ENCODE peak calls at places on chromosomes 3 and 15, in eight cellular contexts. C is substantia nigra; L is memory B cell; U is ureter; Z is GM04504; X is activated naive CD8-positive, alpha-beta T cell treated with anti-CD3 and anti-CD28 coated beads, Interleukin-2, amount 50 U/mL, for 24 hours; A is glomerular endothelial cell; S is stimulated activated CD4-positive, alpha-beta T cell treated with anti-CD3 and anti-CD28 coated beads, Interleukin-2, amount 100 ng/mL, for 48 hours. E is an unnamed sample.

GRCh38 chr3:124032351-124032880 is 40.5 kb upstream of the ROPN1 start:
- DNase-seq in X (no peak), C (peak), Z (no peak), A (no peak), S (no peak), L (no peak), U (peak), E (no peak)

GRCh38 chr3:17055374-17056276 is 170.9 kb downstream of the PLCL2 start:
- DNase-seq in Z (peak), C (no peak), A (no peak), L (no peak), S (no peak), U (no peak), X (no peak), E (no peak)

GRCh38 chr3:52173101-52173500 is 18.9 kb upstream of the POC1A start:
- DNase-seq in C (no peak), U (no peak), X (no peak), A (no peak), L (no peak), S (no peak), Z (no peak), E (no peak)

GRCh38 chr3:87225659-87226058 is 1.4 kb upstream of the CHMP2B start:
- DNase-seq in A (no peak), L (no peak), C (no peak), X (no peak), S (no peak), U (no peak), Z (no peak), E (no peak)

GRCh38 chr3:33355611-33356010 is 78.4 kb downstream of the FBXL2 start:
- DNase-seq in A (no peak), C (no peak), U (no peak), S (no peak), Z (no peak), L (no peak), X (no peak), E (peak)

GRCh38 chr3:159763466-159764210 is 225.0 kb upstream of the IL12A start:
- DNase-seq in U (peak), C (peak), L (peak), Z (peak), X (peak), S (no peak), A (no peak), E (peak)

GRCh38 chr15:90483012-90483307 is 46.8 kb upstream of the CRTC3 start:
- DNase-seq in S (no peak), U (no peak), C (no peak), Z (no peak), L (no peak), A (no peak), X (no peak), E (no peak)

GRCh38 chr15:65312400-65312916 is 8.0 kb downstream of the RNU5B-1 start:
- DNase-seq in X (no peak), A (no peak), C (peak), S (no peak), U (no peak), L (no peak), Z (no peak), E (no peak)

GRCh38 chr3:135023985-135024658 is 229.1 kb downstream of the EPHB1 start:
- DNase-seq in C (no peak), Z (no peak), S (no peak), U (no peak), L (no peak), A (no peak), X (no peak), E (no peak)

GRCh38 chr3:101384426-101384825 is 64.1 kb upstream of the IMPG2 start:
- DNase-seq in C (no peak), U (no peak), L (no peak), Z (no peak), X (no peak), A (no peak), S (no peak), E (no peak)

GRCh38 chr15:39275066-39275465 is 305.8 kb upstream of the THBS1 start:
- DNase-seq in C (no peak), S (no peak), U (no peak), A (no peak), L (no peak), X (no peak), Z (no peak), E (no peak)

GRCh38 chr3:70870576-70870975 is 558.1 kb upstream of the MDFIC2 start:
- DNase-seq in S (no peak), Z (no peak), U (no peak), X (no peak), A (no peak), C (no peak), L (no peak), E (no peak)

GRCh38 chr3:105473521-105474223 is 107.0 kb downstream of the ALCAM start:
- DNase-seq in S (no peak), Z (peak), C (no peak), L (no peak), A (no peak), X (no peak), U (no peak), E (no peak)

GRCh38 chr15:67242665-67243064 is 11.8 kb downstream of the AAGAB start:
- DNase-seq in U (no peak), X (no peak), S (no peak), C (no peak), L (no peak), A (no peak), Z (peak), E (no peak)

GRCh38 chr15:87752250-87752951 is 504.1 kb downstream of the NTRK3 start:
- DNase-seq in S (no peak), L (no peak), A (peak), X (no peak), U (no peak), Z (peak), C (no peak), E (peak)

GRCh38 chr3:9040996-9041395 is 77.7 kb upstream of the RAD18 start:
- DNase-seq in X (no peak), A (no peak), L (no peak), U (no peak), S (no peak), Z (no peak), C (no peak), E (no peak)

GRCh38 chr3:57833763-57834162 is 77.7 kb downstream of the SLMAP start:
- DNase-seq in S (no peak), X (no peak), Z (no peak), L (no peak), A (no peak), C (no peak), U (no peak), E (no peak)

GRCh38 chr3:155019576-155019975 is 60.5 kb upstream of the MME start:
- DNase-seq in A (no peak), U (no peak), C (no peak), Z (no peak), X (no peak), L (no peak), S (no peak), E (no peak)

GRCh38 chr15:25866251-25866650 is 3.1 kb upstream of the ATP10A start:
- DNase-seq in S (no peak), C (no peak), U (no peak), A (no peak), Z (no peak), X (no peak), L (no peak), E (no peak)

GRCh38 chr15:27382296-27382695 is 411.3 kb downstream of the GABRG3 start:
- DNase-seq in A (no peak), Z (no peak), C (no peak), U (no peak), X (no peak), S (no peak), L (no peak), E (no peak)

GRCh38 chr15:26651909-26652308 is 121.0 kb downstream of the GABRB3 start:
- DNase-seq in A (no peak), C (no peak), X (no peak), L (no peak), S (no peak), U (no peak), Z (no peak), E (no peak)

GRCh38 chr15:99371180-99372103 is 120.2 kb downstream of the LRRC28 start:
- DNase-seq in S (no peak), U (no peak), X (no peak), Z (no peak), A (no peak), C (no peak), L (no peak), E (no peak)

GRCh38 chr3:44954962-44955361 is 21.0 kb downstream of the ZDHHC3 start:
- DNase-seq in Z (no peak), U (no peak), X (no peak), L (no peak), C (no peak), S (no peak), A (no peak), E (peak)

GRCh38 chr3:151969026-151969658 is 95.7 kb downstream of the SUCNR1 start:
- DNase-seq in C (no peak), A (no peak), S (no peak), Z (no peak), X (no peak), U (no peak), L (no peak), E (no peak)

GRCh38 chr3:99400352-99400751 is 238.0 kb upstream of the COL8A1 start:
- DNase-seq in Z (no peak), U (no peak), X (no peak), A (no peak), L (no peak), C (no peak), S (no peak), E (no peak)

GRCh38 chr3:38122712-38123290 is 14.1 kb downstream of the ACAA1 start:
- DNase-seq in U (peak), A (no peak), Z (no peak), L (no peak), X (no peak), S (no peak), C (no peak), E (no peak)

GRCh38 chr3:59268170-59268569 is 218.3 kb upstream of the CFAP20DC start:
- DNase-seq in U (no peak), A (no peak), C (no peak), Z (no peak), L (no peak), X (no peak), S (no peak), E (no peak)